ENCODE peak calls at places on chromosomes 7 and 10, in eight cellular contexts. One of them, this sample, is unnamed.

GRCh38 chr10:48839809-48840679 is 99.6 kb downstream of the LRRC18 start:
- DNase-seq in uterus: no peak
- DNase-seq in NCI-H1417: no peak
- DNase-seq in Calu3: no peak
- DNase-seq in ACHN: no peak
- DNase-seq in choroid plexus epithelial cell: no peak
- DNase-seq in stimulated activated CD4-positive, alpha-beta T cell treated with anti-CD3 and anti-CD28 coated beads, TNF-alpha, amount 100 ng/mL, for 1 hour: no peak
- DNase-seq in midbrain: no peak
- DNase-seq in this sample: no peak

GRCh38 chr7:4681922-4682620 is at the start of gene FOXK1:
- DNase-seq in uterus: peak; percentile 62
- DNase-seq in NCI-H1417: peak; percentile 85
- DNase-seq in Calu3: peak; percentile 93
- DNase-seq in ACHN: peak; percentile 83
- DNase-seq in choroid plexus epithelial cell: peak; percentile 74
- DNase-seq in stimulated activated CD4-positive, alpha-beta T cell treated with anti-CD3 and anti-CD28 coated beads, TNF-alpha, amount 100 ng/mL, for 1 hour: peak; percentile 64
- DNase-seq in midbrain: peak; percentile 77
- DNase-seq in this sample: peak; percentile 74

GRCh38 chr10:3886191-3886590 is 101.2 kb upstream of the KLF6 start:
- DNase-seq in uterus: peak; percentile 69
- DNase-seq in NCI-H1417: no peak
- DNase-seq in Calu3: peak; percentile 54
- DNase-seq in ACHN: peak; percentile 81
- DNase-seq in choroid plexus epithelial cell: peak; percentile 87
- DNase-seq in stimulated activated CD4-positive, alpha-beta T cell treated with anti-CD3 and anti-CD28 coated beads, TNF-alpha, amount 100 ng/mL, for 1 hour: no peak
- DNase-seq in midbrain: no peak
- DNase-seq in this sample: no peak

GRCh38 chr7:149826344-149827088 is 11.7 kb upstream of the ZNF862 start:
- DNase-seq in uterus: no peak
- DNase-seq in NCI-H1417: peak; percentile 60
- DNase-seq in Calu3: no peak
- DNase-seq in ACHN: no peak
- DNase-seq in choroid plexus epithelial cell: no peak
- DNase-seq in stimulated activated CD4-positive, alpha-beta T cell treated with anti-CD3 and anti-CD28 coated beads, TNF-alpha, amount 100 ng/mL, for 1 hour: no peak
- DNase-seq in midbrain: no peak
- DNase-seq in this sample: no peak

GRCh38 chr7:46461334-46461777 is 540.3 kb upstream of the IGFBP3 start:
- DNase-seq in uterus: no peak
- DNase-seq in NCI-H1417: no peak
- DNase-seq in Calu3: no peak
- DNase-seq in ACHN: no peak
- DNase-seq in choroid plexus epithelial cell: peak; percentile 56
- DNase-seq in stimulated activated CD4-positive, alpha-beta T cell treated with anti-CD3 and anti-CD28 coated beads, TNF-alpha, amount 100 ng/mL, for 1 hour: no peak
- DNase-seq in midbrain: no peak
- DNase-seq in this sample: no peak

GRCh38 chr7:74290590-74290950 is 1.4 kb downstream of the CLIP2 start:
- DNase-seq in uterus: no peak
- DNase-seq in NCI-H1417: peak; percentile 69
- DNase-seq in Calu3: no peak
- DNase-seq in ACHN: no peak
- DNase-seq in choroid plexus epithelial cell: no peak
- DNase-seq in stimulated activated CD4-positive, alpha-beta T cell treated with anti-CD3 and anti-CD28 coated beads, TNF-alpha, amount 100 ng/mL, for 1 hour: no peak
- DNase-seq in midbrain: no peak
- DNase-seq in this sample: no peak

GRCh38 chr10:57955076-57955475 is 312.6 kb downstream of the IPMK start:
- DNase-seq in uterus: no peak
- DNase-seq in NCI-H1417: no peak
- DNase-seq in Calu3: no peak
- DNase-seq in ACHN: no peak
- DNase-seq in choroid plexus epithelial cell: peak; percentile 81
- DNase-seq in stimulated activated CD4-positive, alpha-beta T cell treated with anti-CD3 and anti-CD28 coated beads, TNF-alpha, amount 100 ng/mL, for 1 hour: no peak
- DNase-seq in midbrain: no peak
- DNase-seq in this sample: no peak

GRCh38 chr7:88200793-88201192 is 19.0 kb downstream of the SRI start:
- DNase-seq in uterus: no peak
- DNase-seq in NCI-H1417: peak; percentile 97
- DNase-seq in Calu3: no peak
- DNase-seq in ACHN: no peak
- DNase-seq in choroid plexus epithelial cell: no peak
- DNase-seq in stimulated activated CD4-positive, alpha-beta T cell treated with anti-CD3 and anti-CD28 coated beads, TNF-alpha, amount 100 ng/mL, for 1 hour: no peak
- DNase-seq in midbrain: peak; percentile 22
- DNase-seq in this sample: no peak

GRCh38 chr7:90607196-90607595 is 11.1 kb downstream of the CDK14 start:
- DNase-seq in uterus: no peak
- DNase-seq in NCI-H1417: no peak
- DNase-seq in Calu3: no peak
- DNase-seq in ACHN: no peak
- DNase-seq in choroid plexus epithelial cell: peak; percentile 46
- DNase-seq in stimulated activated CD4-positive, alpha-beta T cell treated with anti-CD3 and anti-CD28 coated beads, TNF-alpha, amount 100 ng/mL, for 1 hour: no peak
- DNase-seq in midbrain: no peak
- DNase-seq in this sample: no peak

GRCh38 chr10:48792687-48793096 is 108.0 kb downstream of the WDFY4 start:
- DNase-seq in uterus: no peak
- DNase-seq in NCI-H1417: no peak
- DNase-seq in Calu3: no peak
- DNase-seq in ACHN: no peak
- DNase-seq in choroid plexus epithelial cell: peak; percentile 66
- DNase-seq in stimulated activated CD4-positive, alpha-beta T cell treated with anti-CD3 and anti-CD28 coated beads, TNF-alpha, amount 100 ng/mL, for 1 hour: no peak
- DNase-seq in midbrain: no peak
- DNase-seq in this sample: no peak

GRCh38 chr7:134454277-134454676 is 4.6 kb downstream of the AKR1B1 start:
- DNase-seq in uterus: no peak
- DNase-seq in NCI-H1417: no peak
- DNase-seq in Calu3: no peak
- DNase-seq in ACHN: no peak
- DNase-seq in choroid plexus epithelial cell: peak; percentile 74
- DNase-seq in stimulated activated CD4-positive, alpha-beta T cell treated with anti-CD3 and anti-CD28 coated beads, TNF-alpha, amount 100 ng/mL, for 1 hour: no peak
- DNase-seq in midbrain: peak; percentile 5
- DNase-seq in this sample: no peak

GRCh38 chr7:139071683-139072082 is 35.8 kb upstream of the ZC3HAV1L start:
- DNase-seq in uterus: no peak
- DNase-seq in NCI-H1417: no peak
- DNase-seq in Calu3: no peak
- DNase-seq in ACHN: no peak
- DNase-seq in choroid plexus epithelial cell: no peak
- DNase-seq in stimulated activated CD4-positive, alpha-beta T cell treated with anti-CD3 and anti-CD28 coated beads, TNF-alpha, amount 100 ng/mL, for 1 hour: no peak
- DNase-seq in midbrain: no peak
- DNase-seq in this sample: no peak

GRCh38 chr10:55283041-55283440 is 482.0 kb upstream of the PCDH15 start:
- DNase-seq in uterus: no peak
- DNase-seq in NCI-H1417: no peak
- DNase-seq in Calu3: no peak
- DNase-seq in ACHN: peak; percentile 19
- DNase-seq in choroid plexus epithelial cell: no peak
- DNase-seq in stimulated activated CD4-positive, alpha-beta T cell treated with anti-CD3 and anti-CD28 coated beads, TNF-alpha, amount 100 ng/mL, for 1 hour: no peak
- DNase-seq in midbrain: no peak
- DNase-seq in this sample: peak; percentile 16

GRCh38 chr10:113071446-113071845 is 121.4 kb downstream of the TCF7L2 start:
- DNase-seq in uterus: peak; percentile 65
- DNase-seq in NCI-H1417: no peak
- DNase-seq in Calu3: no peak
- DNase-seq in ACHN: no peak
- DNase-seq in choroid plexus epithelial cell: no peak
- DNase-seq in stimulated activated CD4-positive, alpha-beta T cell treated with anti-CD3 and anti-CD28 coated beads, TNF-alpha, amount 100 ng/mL, for 1 hour: no peak
- DNase-seq in midbrain: no peak
- DNase-seq in this sample: no peak

GRCh38 chr10:30579554-30579953 is 50.0 kb downstream of the LYZL2 start:
- DNase-seq in uterus: no peak
- DNase-seq in NCI-H1417: no peak
- DNase-seq in Calu3: no peak
- DNase-seq in ACHN: no peak
- DNase-seq in choroid plexus epithelial cell: no peak
- DNase-seq in stimulated activated CD4-positive, alpha-beta T cell treated with anti-CD3 and anti-CD28 coated beads, TNF-alpha, amount 100 ng/mL, for 1 hour: no peak
- DNase-seq in midbrain: no peak
- DNase-seq in this sample: no peak

GRCh38 chr7:29955075-29955792 is 34.4 kb downstream of the SCRN1 start:
- DNase-seq in uterus: no peak
- DNase-seq in NCI-H1417: no peak
- DNase-seq in Calu3: no peak
- DNase-seq in ACHN: no peak
- DNase-seq in choroid plexus epithelial cell: no peak
- DNase-seq in stimulated activated CD4-positive, alpha-beta T cell treated with anti-CD3 and anti-CD28 coated beads, TNF-alpha, amount 100 ng/mL, for 1 hour: no peak
- DNase-seq in midbrain: no peak
- DNase-seq in this sample: no peak

GRCh38 chr10:58806970-58807630 is 294.4 kb downstream of the BICC1 start:
- DNase-seq in uterus: no peak
- DNase-seq in NCI-H1417: no peak
- DNase-seq in Calu3: no peak
- DNase-seq in ACHN: no peak
- DNase-seq in choroid plexus epithelial cell: no peak
- DNase-seq in stimulated activated CD4-positive, alpha-beta T cell treated with anti-CD3 and anti-CD28 coated beads, TNF-alpha, amount 100 ng/mL, for 1 hour: no peak
- DNase-seq in midbrain: no peak
- DNase-seq in this sample: no peak

GRCh38 chr10:11159543-11160215 is 142.0 kb downstream of the CELF2 start:
- DNase-seq in uterus: no peak
- DNase-seq in NCI-H1417: no peak
- DNase-seq in Calu3: no peak
- DNase-seq in ACHN: no peak
- DNase-seq in choroid plexus epithelial cell: no peak
- DNase-seq in stimulated activated CD4-positive, alpha-beta T cell treated with anti-CD3 and anti-CD28 coated beads, TNF-alpha, amount 100 ng/mL, for 1 hour: no peak
- DNase-seq in midbrain: peak; percentile 46
- DNase-seq in this sample: peak; percentile 77

GRCh38 chr10:90856964-90857634 is 740 bp downstream of the HTR7 start:
- DNase-seq in uterus: no peak
- DNase-seq in NCI-H1417: no peak
- DNase-seq in Calu3: no peak
- DNase-seq in ACHN: no peak
- DNase-seq in choroid plexus epithelial cell: peak; percentile 6
- DNase-seq in stimulated activated CD4-positive, alpha-beta T cell treated with anti-CD3 and anti-CD28 coated beads, TNF-alpha, amount 100 ng/mL, for 1 hour: no peak
- DNase-seq in midbrain: no peak
- DNase-seq in this sample: no peak

GRCh38 chr7:138729444-138729843 is 28.3 kb upstream of the SVOPL start:
- DNase-seq in uterus: no peak
- DNase-seq in NCI-H1417: no peak
- DNase-seq in Calu3: no peak
- DNase-seq in ACHN: peak; percentile 64
- DNase-seq in choroid plexus epithelial cell: no peak
- DNase-seq in stimulated activated CD4-positive, alpha-beta T cell treated with anti-CD3 and anti-CD28 coated beads, TNF-alpha, amount 100 ng/mL, for 1 hour: no peak
- DNase-seq in midbrain: no peak
- DNase-seq in this sample: no peak

GRCh38 chr10:4474829-4475228 is 351.2 kb upstream of the AKR1E2 start:
- DNase-seq in uterus: no peak
- DNase-seq in NCI-H1417: no peak
- DNase-seq in Calu3: no peak
- DNase-seq in ACHN: no peak
- DNase-seq in choroid plexus epithelial cell: peak; percentile 5
- DNase-seq in stimulated activated CD4-positive, alpha-beta T cell treated with anti-CD3 and anti-CD28 coated beads, TNF-alpha, amount 100 ng/mL, for 1 hour: no peak
- DNase-seq in midbrain: no peak
- DNase-seq in this sample: no peak

GRCh38 chr10:22505923-22506685 is 160.8 kb downstream of the SPAG6 start:
- DNase-seq in uterus: no peak
- DNase-seq in NCI-H1417: no peak
- DNase-seq in Calu3: no peak
- DNase-seq in ACHN: no peak
- DNase-seq in choroid plexus epithelial cell: no peak
- DNase-seq in stimulated activated CD4-positive, alpha-beta T cell treated with anti-CD3 and anti-CD28 coated beads, TNF-alpha, amount 100 ng/mL, for 1 hour: no peak
- DNase-seq in midbrain: no peak
- DNase-seq in this sample: no peak

GRCh38 chr7:129789652-129790051 is 163.1 kb downstream of the UBE2H start:
- DNase-seq in uterus: no peak
- DNase-seq in NCI-H1417: no peak
- DNase-seq in Calu3: no peak
- DNase-seq in ACHN: no peak
- DNase-seq in choroid plexus epithelial cell: no peak
- DNase-seq in stimulated activated CD4-positive, alpha-beta T cell treated with anti-CD3 and anti-CD28 coated beads, TNF-alpha, amount 100 ng/mL, for 1 hour: no peak
- DNase-seq in midbrain: no peak
- DNase-seq in this sample: no peak

GRCh38 chr7:73314271-73314670 is 5.6 kb upstream of the NSUN5 start:
- DNase-seq in uterus: no peak
- DNase-seq in NCI-H1417: no peak
- DNase-seq in Calu3: no peak
- DNase-seq in ACHN: no peak
- DNase-seq in choroid plexus epithelial cell: no peak
- DNase-seq in stimulated activated CD4-positive, alpha-beta T cell treated with anti-CD3 and anti-CD28 coated beads, TNF-alpha, amount 100 ng/mL, for 1 hour: no peak
- DNase-seq in midbrain: no peak
- DNase-seq in this sample: no peak

GRCh38 chr10:30445716-30446115 is 11.7 kb downstream of the MAP3K8 start:
- DNase-seq in uterus: no peak
- DNase-seq in NCI-H1417: no peak
- DNase-seq in Calu3: no peak
- DNase-seq in ACHN: no peak
- DNase-seq in choroid plexus epithelial cell: peak; percentile 87
- DNase-seq in stimulated activated CD4-positive, alpha-beta T cell treated with anti-CD3 and anti-CD28 coated beads, TNF-alpha, amount 100 ng/mL, for 1 hour: no peak
- DNase-seq in midbrain: no peak
- DNase-seq in this sample: no peak

GRCh38 chr10:114649217-114649906 is 8.7 kb downstream of the ABLIM1 start:
- DNase-seq in uterus: no peak
- DNase-seq in NCI-H1417: no peak
- DNase-seq in Calu3: no peak
- DNase-seq in ACHN: no peak
- DNase-seq in choroid plexus epithelial cell: no peak
- DNase-seq in stimulated activated CD4-positive, alpha-beta T cell treated with anti-CD3 and anti-CD28 coated beads, TNF-alpha, amount 100 ng/mL, for 1 hour: no peak
- DNase-seq in midbrain: no peak
- DNase-seq in this sample: no peak

GRCh38 chr10:101837753-101838152 is 5.8 kb downstream of the KCNIP2 start:
- DNase-seq in uterus: no peak
- DNase-seq in NCI-H1417: no peak
- DNase-seq in Calu3: no peak
- DNase-seq in ACHN: no peak
- DNase-seq in choroid plexus epithelial cell: no peak
- DNase-seq in stimulated activated CD4-positive, alpha-beta T cell treated with anti-CD3 and anti-CD28 coated beads, TNF-alpha, amount 100 ng/mL, for 1 hour: no peak
- DNase-seq in midbrain: no peak
- DNase-seq in this sample: no peak

GRCh38 chr7:73354787-73355186 is 26.8 kb downstream of the FKBP6 start:
- DNase-seq in uterus: no peak
- DNase-seq in NCI-H1417: no peak
- DNase-seq in Calu3: no peak
- DNase-seq in ACHN: no peak
- DNase-seq in choroid plexus epithelial cell: no peak
- DNase-seq in stimulated activated CD4-positive, alpha-beta T cell treated with anti-CD3 and anti-CD28 coated beads, TNF-alpha, amount 100 ng/mL, for 1 hour: no peak
- DNase-seq in midbrain: no peak
- DNase-seq in this sample: no peak

GRCh38 chr10:117197189-117197588 is at the start of gene KCNK18:
- DNase-seq in uterus: no peak
- DNase-seq in NCI-H1417: no peak
- DNase-seq in Calu3: no peak
- DNase-seq in ACHN: no peak
- DNase-seq in choroid plexus epithelial cell: no peak
- DNase-seq in stimulated activated CD4-positive, alpha-beta T cell treated with anti-CD3 and anti-CD28 coated beads, TNF-alpha, amount 100 ng/mL, for 1 hour: no peak
- DNase-seq in midbrain: no peak
- DNase-seq in this sample: no peak

GRCh38 chr7:154841731-154842331 is 161.1 kb downstream of the PAXIP1 start:
- DNase-seq in uterus: no peak
- DNase-seq in NCI-H1417: peak; percentile 86
- DNase-seq in Calu3: no peak
- DNase-seq in ACHN: no peak
- DNase-seq in choroid plexus epithelial cell: no peak
- DNase-seq in stimulated activated CD4-positive, alpha-beta T cell treated with anti-CD3 and anti-CD28 coated beads, TNF-alpha, amount 100 ng/mL, for 1 hour: no peak
- DNase-seq in midbrain: no peak
- DNase-seq in this sample: no peak

GRCh38 chr10:8133146-8133545 is 78.7 kb downstream of the GATA3 start:
- DNase-seq in uterus: no peak
- DNase-seq in NCI-H1417: no peak
- DNase-seq in Calu3: no peak
- DNase-seq in ACHN: no peak
- DNase-seq in choroid plexus epithelial cell: no peak
- DNase-seq in stimulated activated CD4-positive, alpha-beta T cell treated with anti-CD3 and anti-CD28 coated beads, TNF-alpha, amount 100 ng/mL, for 1 hour: no peak
- DNase-seq in midbrain: no peak
- DNase-seq in this sample: no peak

GRCh38 chr10:52775132-52775647 is 2.6 kb upstream of the MBL2 start:
- DNase-seq in uterus: no peak
- DNase-seq in NCI-H1417: no peak
- DNase-seq in Calu3: no peak
- DNase-seq in ACHN: no peak
- DNase-seq in choroid plexus epithelial cell: no peak
- DNase-seq in stimulated activated CD4-positive, alpha-beta T cell treated with anti-CD3 and anti-CD28 coated beads, TNF-alpha, amount 100 ng/mL, for 1 hour: no peak
- DNase-seq in midbrain: no peak
- DNase-seq in this sample: no peak

GRCh38 chr10:58044072-58044471 is 223.6 kb downstream of the IPMK start:
- DNase-seq in uterus: no peak
- DNase-seq in NCI-H1417: no peak
- DNase-seq in Calu3: no peak
- DNase-seq in ACHN: no peak
- DNase-seq in choroid plexus epithelial cell: peak; percentile 52
- DNase-seq in stimulated activated CD4-positive, alpha-beta T cell treated with anti-CD3 and anti-CD28 coated beads, TNF-alpha, amount 100 ng/mL, for 1 hour: no peak
- DNase-seq in midbrain: no peak
- DNase-seq in this sample: no peak

GRCh38 chr10:14573666-14574261 is 200.9 kb downstream of the FAM107B start:
- DNase-seq in uterus: no peak
- DNase-seq in NCI-H1417: no peak
- DNase-seq in Calu3: no peak
- DNase-seq in ACHN: no peak
- DNase-seq in choroid plexus epithelial cell: peak; percentile 62
- DNase-seq in stimulated activated CD4-positive, alpha-beta T cell treated with anti-CD3 and anti-CD28 coated beads, TNF-alpha, amount 100 ng/mL, for 1 hour: no peak
- DNase-seq in midbrain: no peak
- DNase-seq in this sample: no peak

This sample was measured in SK-MEL-5.